ENCODE peak calls at places on chromosomes 16 and 17, in six cellular contexts. K is CD4-positive, alpha-beta T cell; Q is testis; O is CD8-positive, alpha-beta memory T cell; C is A549; M is uterus. G is an unnamed sample.

GRCh38 chr17:19378416-19379293 is at the start of gene MAPK7:
- DNase-seq in K (no peak), Q (no peak), O (peak), C (no peak), M (no peak), G (no peak)

GRCh38 chr17:79461041-79461440 is 149.8 kb downstream of the RBFOX3 start:
- DNase-seq in K (no peak), Q (no peak), O (no peak), C (peak), M (no peak), G (no peak)

GRCh38 chr16:81632392-81633146 is 146.5 kb upstream of the PLCG2 start:
- DNase-seq in K (peak), Q (peak), O (peak), C (peak), M (no peak), G (no peak)

GRCh38 chr16:28140788-28141618 is 70.8 kb downstream of the XPO6 start:
- DNase-seq in K (peak), Q (no peak), O (peak), C (no peak), M (no peak), G (no peak)

GRCh38 chr17:79778504-79779087 is 648 bp downstream of the CBX2 start:
- DNase-seq in K (no peak), Q (no peak), O (no peak), C (no peak), M (no peak), G (no peak)

GRCh38 chr17:4735825-4736651 is 3.6 kb upstream of the ZMYND15 start:
- DNase-seq in K (no peak), Q (no peak), O (peak), C (no peak), M (no peak), G (no peak)

GRCh38 chr17:28712037-28712704 is 483 bp upstream of the PROCA1 start:
- DNase-seq in K (peak), Q (peak), O (peak), C (no peak), M (peak), G (no peak)

GRCh38 chr16:30472328-30472942 is at the start of gene ITGAL:
- DNase-seq in K (peak), Q (peak), O (peak), C (no peak), M (no peak), G (peak)

GRCh38 chr16:84863485-84863814 is 43.7 kb downstream of the CRISPLD2 start:
- DNase-seq in K (no peak), Q (no peak), O (no peak), C (no peak), M (no peak), G (no peak)

GRCh38 chr17:9406046-9406631 is 169.5 kb downstream of the STX8 start:
- DNase-seq in K (no peak), Q (no peak), O (no peak), C (no peak), M (no peak), G (no peak)

GRCh38 chr16:78704421-78704820 is 605.0 kb downstream of the WWOX start:
- DNase-seq in K (no peak), Q (no peak), O (no peak), C (no peak), M (no peak), G (no peak)

GRCh38 chr17:2083613-2084128 is 28.8 kb downstream of the HIC1 start:
- DNase-seq in K (no peak), Q (no peak), O (no peak), C (peak), M (no peak), G (no peak)

GRCh38 chr16:46882304-46882939 is 1.7 kb upstream of the GPT2 start:
- DNase-seq in K (no peak), Q (no peak), O (no peak), C (no peak), M (no peak), G (no peak)

GRCh38 chr16:3997231-3997841 is 116.8 kb upstream of the CREBBP start:
- DNase-seq in K (no peak), Q (no peak), O (no peak), C (no peak), M (no peak), G (no peak)

GRCh38 chr17:45825792-45826191 is 18.9 kb upstream of the SPPL2C start:
- DNase-seq in K (no peak), Q (no peak), O (no peak), C (no peak), M (no peak), G (no peak)

GRCh38 chr17:44584498-44584897 is 27.2 kb downstream of the FZD2 start:
- DNase-seq in K (no peak), Q (no peak), O (no peak), C (no peak), M (no peak), G (no peak)

GRCh38 chr17:63881935-63882601 is at the start of gene GH2:
- DNase-seq in K (peak), Q (peak), O (peak), C (peak), M (peak), G (no peak)

DNA sequence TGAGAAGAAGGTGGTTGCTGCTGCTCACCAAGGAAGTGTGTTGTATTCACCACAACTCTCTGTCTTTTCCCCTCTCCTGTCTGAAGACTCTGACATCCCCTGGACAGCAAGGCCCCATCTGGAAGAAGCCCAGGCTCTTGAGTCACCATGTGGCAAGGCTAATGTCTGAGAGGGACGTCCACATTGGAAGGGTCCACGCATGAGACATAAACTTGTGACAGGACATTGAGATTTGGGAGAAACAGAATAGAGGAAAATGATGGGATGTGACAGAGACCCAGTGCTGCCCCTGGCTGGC is 176.5 kb downstream of the IRF8 start:
- DNase-seq in K (no peak), Q (no peak), O (peak), C (no peak), M (no peak), G (no peak)
- H3K27ac ChIP-seq in K (no peak), Q (no peak), O (no peak), C (no peak), M (no peak), G (no peak)

GRCh38 chr16:58685084-58685449 is 497 bp upstream of the SLC38A7 start:
- DNase-seq in K (no peak), Q (no peak), O (no peak), C (peak), M (no peak), G (no peak)
- H3K27ac ChIP-seq in K (no peak), Q (peak), O (no peak), C (peak), M (peak), G (peak)

GRCh38 chr16:70429888-70430666 is 8.8 kb downstream of the ST3GAL2 start:
- DNase-seq in K (no peak), Q (no peak), O (no peak), C (no peak), M (no peak), G (no peak)
- H3K27ac ChIP-seq in K (peak), Q (peak), O (peak), C (peak), M (peak), G (no peak)

GRCh38 chr17:46929413-46929812 is 6.5 kb downstream of the GOSR2 start:
- DNase-seq in K (no peak), Q (no peak), O (no peak), C (no peak), M (no peak), G (no peak)

GRCh38 chr17:46935658-46936266 is 12.8 kb downstream of the GOSR2 start:
- DNase-seq in K (no peak), Q (no peak), O (no peak), C (no peak), M (no peak), G (no peak)

GRCh38 chr17:46930083-46930482 is 7.1 kb downstream of the GOSR2 start:
- DNase-seq in K (no peak), Q (no peak), O (no peak), C (no peak), M (no peak), G (no peak)

GRCh38 chr17:46928472-46929261 is 5.7 kb downstream of the GOSR2 start:
- DNase-seq in K (no peak), Q (no peak), O (no peak), C (no peak), M (no peak), G (no peak)

GRCh38 chr17:46931596-46931995 is 8.6 kb downstream of the GOSR2 start:
- DNase-seq in K (no peak), Q (no peak), O (no peak), C (no peak), M (no peak), G (no peak)
- H3K27ac ChIP-seq in K (no peak), Q (no peak), O (no peak), C (no peak), M (no peak), G (no peak)

GRCh38 chr16:70432304-70432799 is 6.5 kb downstream of the ST3GAL2 start:
- DNase-seq in K (no peak), Q (no peak), O (no peak), C (no peak), M (no peak), G (no peak)
- H3K27ac ChIP-seq in K (no peak), Q (no peak), O (peak), C (no peak), M (peak), G (no peak)

G was measured in substantia nigra.